ENCODE peak calls at places on chromosome 7, in five cellular contexts. R is transverse colon, J is left ventricle myocardium inferior, N is gastrocnemius medialis, H is HCT116. Q is an unnamed sample.

GRCh38 chr7:44791278-44792219 is 4.9 kb upstream of the PPIA start:
- DNase-seq in J (no peak), H (no peak), N (no peak), R (no peak), Q (no peak)

GRCh38 chr7:155950898-155951553 is 138.8 kb upstream of the SHH start:
- DNase-seq in J (no peak), N (no peak), R (no peak), H (no peak), Q (peak; percentile 15)

GRCh38 chr7:151700621-151701185 is 176.2 kb downstream of the PRKAG2 start:
- DNase-seq in R (no peak), N (peak; percentile 28), J (peak; percentile 13), H (no peak), Q (no peak)

GRCh38 chr7:38052786-38053185 is 125.3 kb upstream of the STARD3NL start:
- DNase-seq in H (no peak), J (no peak), N (no peak), R (no peak), Q (no peak)

GRCh38 chr7:114293289-114294012 is 121.2 kb upstream of the FOXP2 start:
- DNase-seq in N (no peak), H (no peak), J (no peak), R (no peak), Q (no peak)

GRCh38 chr7:65980478-65981250 is 1.3 kb downstream of the GUSB start:
- DNase-seq in R (peak; percentile 55), N (peak; percentile 18), H (no peak), J (peak; percentile 65), Q (peak; percentile 70)

GRCh38 chr7:26369519-26370385 is 78.1 kb downstream of the SNX10 start:
- DNase-seq in R (peak; percentile 20), J (no peak), N (no peak), H (peak; percentile 21), Q (no peak)

GRCh38 chr7:93245525-93246432 is 13.6 kb downstream of the VPS50 start:
- DNase-seq in R (no peak), J (no peak), H (no peak), N (no peak), Q (no peak)

GRCh38 chr7:157723205-157723604 is 386.4 kb downstream of the DNAJB6 start:
- DNase-seq in J (no peak), N (no peak), H (no peak), R (no peak), Q (no peak)

GRCh38 chr7:44639701-44640321 is 33.4 kb downstream of the OGDH start:
- DNase-seq in N (no peak), J (peak; percentile 36), R (no peak), H (peak; percentile 12), Q (peak; percentile 58)

GRCh38 chr7:24828871-24829661 is 71.8 kb upstream of the GSDME start:
- DNase-seq in J (no peak), N (peak; percentile 29), H (no peak), R (no peak), Q (no peak)

GRCh38 chr7:7595451-7595850 is 28.8 kb downstream of the MIOS start:
- DNase-seq in J (no peak), H (peak; percentile 8), N (no peak), R (no peak), Q (no peak)

GRCh38 chr7:28354601-28355062 is 57.7 kb upstream of the CREB5 start:
- DNase-seq in H (no peak), N (no peak), J (no peak), R (no peak), Q (no peak)

GRCh38 chr7:137904826-137905225 is 58.1 kb upstream of the DGKI start:
- DNase-seq in J (no peak), N (no peak), R (no peak), H (no peak), Q (no peak)

GRCh38 chr7:135074096-135074495 is 73.8 kb upstream of the TMEM140 start:
- DNase-seq in J (no peak), H (no peak), N (no peak), R (no peak), Q (no peak)

GRCh38 chr7:85770332-85770731 is 583.5 kb upstream of the SEMA3D start:
- DNase-seq in N (no peak), R (no peak), J (no peak), H (no peak), Q (no peak)

GRCh38 chr7:128869138-128869943 is 6.7 kb downstream of the ATP6V1F start:
- DNase-seq in H (no peak), R (peak; percentile 74), N (no peak), J (peak; percentile 42), Q (peak; percentile 45)

GRCh38 chr7:21670496-21670895 is 127.7 kb downstream of the DNAH11 start:
- DNase-seq in J (no peak), N (no peak), R (no peak), H (no peak), Q (no peak)

GRCh38 chr7:13860734-13861133 is 128.7 kb downstream of the ETV1 start:
- DNase-seq in R (no peak), N (no peak), H (no peak), J (no peak), Q (no peak)

GRCh38 chr7:114988755-114989154 is 66.9 kb downstream of the MDFIC start:
- DNase-seq in N (no peak), J (peak; percentile 74), R (peak; percentile 15), H (no peak), Q (peak; percentile 58)

GRCh38 chr7:154353385-154353784 is 301.2 kb downstream of the DPP6 start:
- DNase-seq in R (no peak), H (no peak), N (no peak), J (no peak), Q (no peak)

GRCh38 chr7:43362652-43363428 is 220.1 kb upstream of the STK17A start:
- DNase-seq in J (no peak), H (no peak), R (no peak), N (no peak), Q (no peak)

GRCh38 chr7:131302876-131303707 is 24.6 kb upstream of the MKLN1 start:
- DNase-seq in H (peak; percentile 39), R (peak; percentile 43), J (peak; percentile 23), N (no peak), Q (peak; percentile 38)

GRCh38 chr7:129017264-129017663 is 37.6 kb downstream of the TNPO3 start:
- DNase-seq in N (no peak), J (no peak), H (no peak), R (no peak), Q (no peak)

GRCh38 chr7:24945899-24946298 is 34.1 kb downstream of the OSBPL3 start:
- DNase-seq in J (no peak), N (no peak), R (no peak), H (no peak), Q (no peak)

GRCh38 chr7:2517678-2518077 is 1.9 kb upstream of the LFNG start:
- DNase-seq in N (no peak), J (no peak), R (no peak), H (no peak), Q (no peak)

GRCh38 chr7:8396294-8396693 is 37.1 kb upstream of the NXPH1 start:
- DNase-seq in J (no peak), N (no peak), H (no peak), R (no peak), Q (no peak)

DNA sequence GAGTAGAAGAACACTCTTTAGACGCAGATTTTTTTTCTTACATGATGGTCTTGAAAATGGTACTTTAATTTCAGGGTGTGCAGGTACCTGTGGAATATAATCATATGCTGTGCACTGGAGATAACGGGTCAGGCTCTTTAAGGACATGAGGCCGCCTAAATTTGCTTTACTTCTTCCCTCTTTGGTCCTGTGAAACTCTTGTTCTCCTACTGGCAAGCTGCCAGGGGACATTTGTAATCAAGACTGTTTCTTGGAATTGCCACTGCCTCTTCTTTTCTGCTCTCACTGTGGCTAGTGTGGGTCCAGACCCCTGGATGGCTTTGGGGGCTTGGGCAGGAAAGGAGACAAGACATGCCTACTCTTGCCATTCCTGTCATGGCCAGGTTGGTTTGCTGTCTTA is 146.0 kb downstream of the SND1 start:
- DNase-seq in H (no peak), J (no peak), N (peak; percentile 6), R (no peak), Q (peak; percentile 41)
- H3K4me1 ChIP-seq in H (no peaks in the 10 kb centered on the region), J (peaks cover 48% of the 10 kb centered on the region), N (peaks cover 27% of the 10 kb centered on the region), R (peaks cover 6% of the 10 kb centered on the region), Q (peaks cover 7% of the 10 kb centered on the region)

GRCh38 chr7:126778101-126778500 is 474.6 kb downstream of the GRM8 start:
- DNase-seq in H (no peak), N (no peak), J (no peak), R (no peak), Q (no peak)
- H3K4me3 ChIP-seq in H (no peak overlapping the region), N (no peak overlapping the region), J (no peak overlapping the region), R (no peak overlapping the region), Q (no peak overlapping the region)

DNA sequence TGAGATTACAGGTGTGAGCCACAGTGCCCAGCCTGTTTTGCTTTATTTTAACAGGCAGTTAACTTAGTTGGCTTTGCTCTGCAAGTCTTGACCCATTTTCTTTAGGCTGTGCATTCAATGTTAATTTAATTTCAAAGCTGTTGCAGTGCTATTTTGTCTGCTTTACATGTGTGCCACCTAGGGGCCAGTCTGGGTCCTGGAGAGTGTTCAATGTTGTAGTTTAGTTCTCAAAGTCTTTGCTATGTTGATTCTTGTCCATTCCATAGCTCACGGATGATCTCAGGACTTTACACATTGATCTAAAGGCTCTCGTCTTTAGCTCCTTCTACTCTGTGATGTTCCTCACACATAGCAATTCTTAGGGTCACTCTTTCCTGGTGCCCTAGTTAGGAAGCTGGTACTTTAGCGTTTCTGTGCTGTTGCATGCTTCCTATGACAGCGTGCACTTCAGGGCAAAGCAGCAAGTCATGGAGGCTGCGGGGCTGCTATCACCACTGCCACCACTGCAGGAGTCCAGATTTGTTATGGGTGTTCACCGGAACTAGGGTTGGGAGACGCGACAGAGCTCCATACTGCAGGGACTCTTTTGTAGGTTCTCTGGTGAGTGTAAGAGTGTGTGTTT is 16.4 kb upstream of the ABCA13 start:
- DNase-seq in J (no peak), R (peak; percentile 74), N (no peak), H (peak; percentile 28), Q (no peak)
- TF ChIP-seq CTCF in J (peak; percentile 44), R (peak; percentile 66), N (no peak), H (peak; percentile 73), Q (peak; percentile 16)

DNA sequence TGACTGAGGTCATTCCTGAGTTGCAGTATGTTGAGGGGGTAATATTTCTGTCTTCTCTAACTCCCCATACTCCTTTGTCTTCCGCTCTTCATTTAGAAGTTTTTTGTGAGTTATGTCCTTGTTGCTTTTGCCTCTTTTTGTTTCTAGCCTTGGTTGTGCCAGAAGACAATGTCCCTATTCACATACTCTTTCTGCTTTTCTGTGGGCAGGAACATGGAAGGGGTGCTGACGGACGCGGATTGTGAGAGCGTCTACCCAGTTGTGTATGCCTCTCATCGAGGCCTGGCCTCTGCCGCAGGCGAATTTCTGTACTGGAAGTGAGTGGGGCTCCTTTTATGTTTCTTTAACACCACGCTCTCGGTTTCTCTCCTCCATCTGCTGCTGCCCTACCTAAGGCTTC is 20.5 kb downstream of the STAG3 start:
- DNase-seq in H (no peak), R (no peak), J (no peak), N (no peak), Q (no peak)
- H3K4me1 ChIP-seq in H (no peaks in the 10 kb centered on the region), R (peaks cover 9% of the 10 kb centered on the region), J (no peaks in the 10 kb centered on the region), N (no peaks in the 10 kb centered on the region), Q (no peaks in the 10 kb centered on the region)

DNA sequence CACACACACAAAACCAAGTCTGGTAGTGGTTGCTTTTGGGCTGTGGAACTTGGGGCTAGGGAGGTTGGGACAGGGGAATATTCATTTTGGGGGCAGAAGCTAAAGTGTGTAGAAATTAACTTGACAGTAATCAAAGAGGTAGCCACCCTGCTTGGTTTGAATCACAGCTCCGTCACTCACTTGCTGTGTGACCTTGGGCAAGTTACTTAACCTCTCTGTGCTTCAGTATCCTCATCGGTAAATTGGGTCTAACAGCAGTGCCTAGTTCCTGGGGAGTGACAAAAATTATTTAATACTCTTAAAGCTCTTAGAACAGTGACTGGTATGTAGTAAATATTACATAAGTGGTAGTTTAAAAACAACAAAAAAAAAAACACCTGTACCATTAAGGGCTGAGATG is 489.8 kb downstream of the SDK1 start:
- DNase-seq in R (no peak), N (no peak), H (no peak), J (no peak), Q (no peak)
- H3K4me3 ChIP-seq in R (no peak overlapping the region), N (no peak overlapping the region), H (no peak overlapping the region), J (no peak overlapping the region), Q (no peak overlapping the region)